ENCODE peak calls at places on chromosomes 11 and 22, in six cellular contexts. D is pulmonary artery endothelial cell, S is SHP77, Y is lower lobe of right lung, A is SK-MEL-5, T is psoas muscle. C is an unnamed sample.

GRCh38 chr22:50696799-50697561 is 24.4 kb downstream of the SHANK3 start:
- DNase-seq in D (no peak), S (no peak), Y (peak; percentile 41), A (peak; percentile 25), T (peak; percentile 50), C (no peak)

GRCh38 chr22:50502628-50503474 is 4.7 kb downstream of the LMF2 start:
- DNase-seq in D (no peak), S (no peak), Y (no peak), A (peak; percentile 93), T (no peak), C (no peak)

GRCh38 chr11:94525933-94526332 is 13.7 kb downstream of the C11orf97 start:
- DNase-seq in D (peak; percentile 53), S (no peak), Y (peak; percentile 85), A (peak; percentile 60), T (peak; percentile 65), C (no peak)

GRCh38 chr22:32605576-32605975 is 131.0 kb downstream of the FBXO7 start:
- DNase-seq in D (no peak), S (no peak), Y (no peak), A (no peak), T (no peak), C (no peak)

GRCh38 chr11:27282141-27282590 is 80.8 kb downstream of the CCDC34 start:
- DNase-seq in D (peak; percentile 92), S (no peak), Y (no peak), A (no peak), T (peak; percentile 58), C (no peak)

GRCh38 chr11:75306529-75306928 is 44.9 kb downstream of the ARRB1 start:
- DNase-seq in D (no peak), S (no peak), Y (no peak), A (no peak), T (peak; percentile 45), C (no peak)

GRCh38 chr11:64152841-64153691 is 12.8 kb downstream of the MACROD1 start:
- DNase-seq in D (no peak), S (peak; percentile 31), Y (peak; percentile 81), A (peak; percentile 43), T (peak; percentile 81), C (no peak)

GRCh38 chr11:75273331-75273988 is 32.9 kb downstream of the TPBGL start:
- DNase-seq in D (no peak), S (no peak), Y (no peak), A (no peak), T (no peak), C (no peak)

GRCh38 chr22:18056161-18056666 is 21.6 kb upstream of the PEX26 start:
- DNase-seq in D (no peak), S (no peak), Y (no peak), A (peak; percentile 64), T (no peak), C (no peak)

GRCh38 chr11:71495286-71496090 is 31.6 kb upstream of the KRTAP5-7 start:
- DNase-seq in D (no peak), S (no peak), Y (no peak), A (no peak), T (no peak), C (no peak)

GRCh38 chr22:48366591-48366990 is 1461.1 kb downstream of the BRD1 start:
- DNase-seq in D (no peak), S (no peak), Y (no peak), A (no peak), T (no peak), C (no peak)

GRCh38 chr22:37088108-37088605 is 21.4 kb downstream of the TMPRSS6 start:
- DNase-seq in D (no peak), S (no peak), Y (no peak), A (no peak), T (no peak), C (no peak)

GRCh38 chr22:26893034-26893710 is 235.8 kb downstream of the MIAT start:
- DNase-seq in D (no peak), S (peak; percentile 51), Y (no peak), A (no peak), T (no peak), C (peak; percentile 43)

GRCh38 chr11:76276046-76276772 is 69.9 kb upstream of the WNT11 start:
- DNase-seq in D (no peak), S (no peak), Y (no peak), A (no peak), T (no peak), C (no peak)

GRCh38 chr11:94821439-94821838 is 53.3 kb downstream of the AMOTL1 start:
- DNase-seq in D (no peak), S (no peak), Y (no peak), A (no peak), T (no peak), C (no peak)

GRCh38 chr22:27195104-27195503 is 537.7 kb downstream of the MIAT start:
- DNase-seq in D (no peak), S (peak; percentile 17), Y (no peak), A (no peak), T (no peak), C (peak; percentile 78)

GRCh38 chr11:7300281-7300680 is 48.6 kb downstream of the SYT9 start:
- DNase-seq in D (no peak), S (no peak), Y (no peak), A (no peak), T (no peak), C (no peak)

GRCh38 chr11:114400222-114400973 is at the start of the genes C11orf71 and RBM7:
- DNase-seq in D (peak; percentile 96), S (peak; percentile 97), Y (peak; percentile 99), A (peak; percentile 96), T (peak; percentile 100), C (peak; percentile 99)

GRCh38 chr22:22410121-22410520 is 98.4 kb downstream of the ZNF280B start:
- DNase-seq in D (no peak), S (no peak), Y (peak; percentile 66), A (peak; percentile 41), T (peak; percentile 61), C (no peak)

GRCh38 chr11:36053314-36053713 is 109.5 kb downstream of the LDLRAD3 start:
- DNase-seq in D (no peak), S (no peak), Y (no peak), A (no peak), T (no peak), C (no peak)

GRCh38 chr11:96614846-96615245 is 225.0 kb downstream of the JRKL start:
- DNase-seq in D (no peak), S (no peak), Y (no peak), A (no peak), T (no peak), C (no peak)

GRCh38 chr22:46233231-46233630 is 16.9 kb downstream of the CDPF1 start:
- DNase-seq in D (peak; percentile 10), S (no peak), Y (no peak), A (peak; percentile 54), T (peak; percentile 85), C (no peak)

GRCh38 chr22:23889620-23890019 is 4.6 kb upstream of the MIF start:
- DNase-seq in D (no peak), S (no peak), Y (no peak), A (no peak), T (no peak), C (no peak)

GRCh38 chr22:30702856-30703255 is 8.2 kb downstream of the OSBP2 start:
- DNase-seq in D (no peak), S (no peak), Y (no peak), A (no peak), T (no peak), C (no peak)

GRCh38 chr11:77001524-77001923 is 32.7 kb upstream of the B3GNT6 start:
- DNase-seq in D (no peak), S (no peak), Y (no peak), A (no peak), T (no peak), C (no peak)